ENCODE peak calls at places on chromosomes 6 and 20, in nine cellular contexts. X is AG04449; D is GM13976; C is OCI-LY7; L is tibial artery; Y is HepG2; H is fibroblast of lung; Q is CD4-positive, alpha-beta T cell; S is psoas muscle. W is an unnamed sample.

GRCh38 chr6:20955751-20956150 is 421.5 kb downstream of the CDKAL1 start:
- DNase-seq in H (no peak), C (no peak), S (no peak), D (no peak), X (no peak), Y (no peak), L (no peak), Q (no peak), W (no peak)

GRCh38 chr6:30720738-30721197 is 616 bp downstream of the TUBB start:
- DNase-seq in X (no peak), S (peak), Y (peak), L (peak), Q (peak), C (peak), D (no peak), H (no peak), W (peak)

GRCh38 chr6:153965996-153966395 is 73.0 kb upstream of the OPRM1 start:
- DNase-seq in Q (no peak), Y (no peak), S (no peak), L (no peak), C (no peak), H (peak), D (no peak), X (no peak), W (no peak)

GRCh38 chr20:38799248-38799647 is 6.2 kb upstream of the PPP1R16B start:
- DNase-seq in Y (no peak), S (no peak), X (no peak), H (no peak), L (no peak), D (no peak), C (no peak), Q (no peak), W (no peak)

GRCh38 chr6:137968901-137969300 is 101.8 kb downstream of the TNFAIP3 start:
- DNase-seq in D (peak), S (no peak), C (no peak), L (no peak), Y (no peak), X (no peak), Q (no peak), H (peak), W (no peak)

GRCh38 chr6:7316658-7317533 is 3.9 kb upstream of the SSR1 start:
- DNase-seq in S (no peak), H (no peak), Y (no peak), D (no peak), Q (no peak), X (no peak), C (no peak), L (no peak), W (no peak)

GRCh38 chr6:145699462-145699861 is 35.9 kb downstream of the EPM2A start:
- DNase-seq in C (no peak), Q (no peak), D (no peak), S (no peak), H (peak), Y (no peak), L (no peak), X (no peak), W (no peak)

GRCh38 chr20:49603209-49603627 is 35.3 kb upstream of the PTGIS start:
- DNase-seq in Q (no peak), X (no peak), S (peak), L (no peak), Y (peak), H (peak), D (no peak), C (peak), W (no peak)

GRCh38 chr6:64012351-64013060 is 376.9 kb downstream of the PHF3 start:
- DNase-seq in H (peak), D (peak), Y (peak), C (no peak), X (no peak), S (no peak), L (no peak), Q (no peak), W (peak)

GRCh38 chr6:169185011-169185521 is 68.6 kb downstream of the THBS2 start:
- DNase-seq in L (no peak), Q (no peak), X (no peak), Y (no peak), S (no peak), C (no peak), D (no peak), H (no peak), W (no peak)

GRCh38 chr6:54238407-54238806 is 69.8 kb upstream of the TINAG start:
- DNase-seq in X (no peak), S (no peak), Y (no peak), C (no peak), D (no peak), Q (no peak), L (no peak), H (peak), W (no peak)

DNA sequence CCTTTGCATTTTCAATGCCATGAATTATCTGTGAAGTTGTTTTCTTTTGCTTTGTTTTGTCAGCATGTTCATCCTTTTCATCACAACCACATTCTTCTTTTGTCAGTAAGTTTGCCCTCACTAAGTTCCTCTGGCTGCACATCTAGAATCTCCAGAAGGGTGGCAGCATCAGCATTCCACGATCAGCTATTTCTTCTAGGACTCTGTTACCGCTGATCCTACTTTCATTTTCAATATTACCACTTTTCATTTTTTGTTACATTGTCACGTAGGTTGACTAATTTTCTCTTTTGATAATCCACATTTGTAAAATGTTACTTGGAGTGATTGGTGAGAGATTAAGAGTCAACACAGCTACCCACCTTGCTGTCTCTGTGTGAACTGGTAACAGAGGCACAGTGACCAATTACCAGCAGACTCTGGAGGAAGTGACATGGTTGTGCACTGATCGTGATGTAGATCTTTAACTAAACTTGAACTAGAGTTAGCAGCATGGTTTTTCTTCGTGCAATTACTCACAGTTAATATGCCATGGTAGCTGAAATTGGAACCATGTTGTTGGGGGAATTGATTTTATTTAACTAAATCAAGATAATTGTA is 307.9 kb upstream of the SLC35B3 start:
- DNase-seq in H (no peak), C (no peak), Y (peak), X (no peak), D (peak), L (no peak), Q (no peak), S (no peak), W (peak)
- TF ChIP-seq CTCF in H (peak), C (no peak), Y (peak), X (no peak), D (peak), L (no peak), Q (no peak), S (no peak), W (no peak)

DNA sequence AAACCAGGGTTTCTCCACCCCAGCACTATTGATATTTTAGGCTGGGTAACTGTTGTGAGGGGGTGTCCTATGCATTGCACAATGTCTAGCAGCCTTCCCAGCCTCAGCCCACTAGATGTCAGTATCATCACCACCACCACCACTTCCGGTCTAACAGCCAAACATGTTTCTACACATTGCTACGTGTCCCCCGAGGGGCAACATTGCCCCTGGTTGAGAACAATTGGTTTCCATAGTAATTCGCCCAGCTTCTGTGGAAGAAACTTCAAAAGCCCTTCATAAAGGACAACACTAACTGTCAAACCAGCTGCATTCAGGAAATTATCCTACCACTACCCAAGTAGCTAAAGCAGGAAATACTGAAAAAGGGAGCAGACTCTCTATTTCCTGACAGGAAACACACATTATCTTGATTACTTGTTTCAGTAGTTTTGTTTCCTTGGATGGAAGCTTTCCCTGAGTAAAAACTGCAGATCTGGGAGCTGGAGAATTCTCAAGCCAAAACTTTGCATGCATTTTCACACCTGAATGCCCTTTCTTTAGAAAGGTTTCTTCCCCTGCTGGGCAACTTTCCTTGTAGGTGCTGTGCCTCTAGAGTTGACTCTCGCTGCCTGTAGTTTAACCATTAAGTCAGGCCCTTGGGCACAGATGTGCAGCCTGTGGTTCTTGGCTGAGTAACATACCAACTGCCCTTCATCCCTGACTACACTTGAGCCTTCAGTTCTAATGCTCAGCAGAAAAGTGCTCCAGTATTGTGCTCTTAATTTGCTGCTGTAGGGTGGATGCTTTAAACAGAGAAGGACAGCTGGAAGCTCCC is 23.6 kb downstream of the PKHD1 start:
- DNase-seq in H (peak), X (no peak), C (peak), L (no peak), Q (peak), Y (peak), S (peak), D (peak), W (peak)
- TF ChIP-seq CTCF in H (peak), X (peak), C (peak), L (no peak), Q (peak), Y (peak), S (peak), D (no peak), W (peak)

GRCh38 chr20:25197173-25197869 is 1.8 kb downstream of the ENTPD6 start:
- DNase-seq in X (no peak), C (no peak), Y (no peak), L (no peak), D (peak), S (no peak), H (no peak), Q (no peak), W (peak)
- TF ChIP-seq CTCF in X (no peak), C (no peak), Y (peak), L (no peak), D (no peak), S (no peak), H (no peak), Q (no peak), W (no peak)

DNA sequence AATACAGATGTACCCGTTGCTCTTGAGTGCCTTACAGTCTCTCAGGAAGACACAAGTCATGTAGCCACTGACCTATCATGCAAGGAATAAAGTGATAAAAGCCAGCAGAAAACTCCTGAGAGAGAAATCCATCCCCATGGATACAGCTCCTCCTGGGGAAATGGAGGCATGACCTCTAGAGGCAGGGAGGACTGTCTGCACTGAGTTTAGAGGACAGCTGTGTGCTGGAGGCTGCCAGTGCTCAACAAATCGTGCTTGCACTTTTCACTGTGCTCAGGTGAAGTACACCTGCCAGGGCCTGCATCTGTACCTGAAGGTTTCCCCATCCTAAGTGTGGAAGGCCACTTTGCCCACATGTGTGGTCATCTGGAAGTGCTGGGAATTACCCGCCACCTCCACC is 12.1 kb downstream of the CD93 start:
- DNase-seq in Y (no peak), S (no peak), Q (no peak), C (no peak), X (no peak), L (no peak), D (no peak), H (no peak), W (no peak)
- TF ChIP-seq CTCF in Y (no peak), S (no peak), Q (no peak), C (no peak), X (no peak), L (no peak), D (no peak), H (no peak), W (no peak)

W was measured in GM10248.